ENCODE peak calls at places on chromosomes 6 and 20, in nine cellular contexts. U is tibial artery, S is right lobe of liver, T is AG10803, E is adrenal gland, K is astrocyte, H is SK-N-SH, I is stomach, C is lower lobe of right lung. X is an unnamed sample.

GRCh38 chr6:43644940-43645612 is at the start of gene RSPH9:
- DNase-seq in T (peak), E (peak), H (peak), U (peak), I (peak), C (peak), K (peak), S (peak), X (peak)

GRCh38 chr20:38450412-38450975 is 15.4 kb upstream of the SNHG17 start:
- DNase-seq in T (no peak), C (no peak), S (no peak), K (peak), H (no peak), U (no peak), I (no peak), E (no peak), X (peak)

GRCh38 chr6:26607434-26608230 is 10.9 kb downstream of the ABT1 start:
- DNase-seq in I (peak), T (peak), C (no peak), K (peak), U (no peak), H (peak), S (no peak), E (peak), X (peak)

GRCh38 chr6:31178143-31179041 is 7.9 kb upstream of the POU5F1 start:
- DNase-seq in U (no peak), K (no peak), T (no peak), H (no peak), I (no peak), C (no peak), E (no peak), S (no peak), X (peak)

GRCh38 chr6:35757461-35758123 is 18.8 kb upstream of the CLPSL2 start:
- DNase-seq in T (peak), I (no peak), C (no peak), U (no peak), S (no peak), H (no peak), E (no peak), K (no peak), X (peak)

GRCh38 chr6:111873178-111874029 is at the start of gene FYN:
- DNase-seq in C (peak), U (peak), K (peak), S (peak), T (peak), H (peak), I (peak), E (peak), X (peak)

GRCh38 chr20:38805502-38805957 is at the start of gene PPP1R16B:
- DNase-seq in K (no peak), H (peak), T (no peak), U (no peak), E (no peak), I (peak), S (peak), C (peak), X (no peak)

GRCh38 chr20:36311141-36311853 is 5.2 kb downstream of the DLGAP4 start:
- DNase-seq in T (no peak), C (no peak), H (no peak), E (no peak), U (no peak), I (no peak), S (no peak), K (no peak), X (no peak)

GRCh38 chr20:11807070-11807741 is 110.5 kb upstream of the BTBD3 start:
- DNase-seq in I (no peak), C (no peak), T (peak), E (peak), U (no peak), S (no peak), H (no peak), K (peak), X (peak)

GRCh38 chr20:53081916-53082863 is 110.0 kb downstream of the TSHZ2 start:
- DNase-seq in E (peak), K (peak), I (no peak), T (no peak), C (no peak), U (no peak), S (no peak), H (no peak), X (no peak)

GRCh38 chr20:53162251-53162835 is 190.2 kb downstream of the TSHZ2 start:
- DNase-seq in I (no peak), T (peak), S (no peak), U (no peak), C (no peak), E (peak), K (peak), H (no peak), X (peak)

GRCh38 chr6:109672204-109672603 is 18.8 kb downstream of the AK9 start:
- DNase-seq in S (no peak), E (no peak), I (no peak), H (no peak), T (peak), U (no peak), K (no peak), C (no peak), X (peak)

GRCh38 chr20:44745560-44746366 is at the start of gene KCNK15:
- DNase-seq in I (peak), K (no peak), T (no peak), E (peak), H (peak), U (peak), C (no peak), S (no peak), X (no peak)

GRCh38 chr20:53176133-53176532 is 204.0 kb downstream of the TSHZ2 start:
- DNase-seq in U (no peak), C (no peak), K (no peak), I (no peak), H (no peak), E (no peak), T (no peak), S (no peak), X (no peak)

GRCh38 chr6:151008425-151008824 is 142.9 kb downstream of the MTHFD1L start:
- DNase-seq in H (no peak), E (no peak), C (no peak), S (no peak), I (no peak), U (no peak), T (no peak), K (no peak), X (no peak)

GRCh38 chr6:71855406-71855805 is 30.9 kb upstream of the RIMS1 start:
- DNase-seq in C (no peak), U (no peak), K (no peak), E (no peak), H (no peak), I (no peak), T (peak), S (no peak), X (no peak)

GRCh38 chr6:140782941-140783340 is 1349.8 kb upstream of the GJE1 start:
- DNase-seq in U (no peak), T (peak), K (no peak), C (no peak), E (no peak), H (no peak), I (no peak), S (no peak), X (no peak)

GRCh38 chr6:158152659-158153058 is 15.4 kb downstream of the SERAC1 start:
- DNase-seq in H (no peak), C (no peak), T (no peak), K (no peak), E (no peak), S (no peak), U (no peak), I (no peak), X (no peak)

GRCh38 chr6:41492261-41492891 is 53.8 kb upstream of the FOXP4 start:
- DNase-seq in I (no peak), E (no peak), U (no peak), K (no peak), C (no peak), H (no peak), T (no peak), S (no peak), X (no peak)

GRCh38 chr6:151536280-151536534 is 42.4 kb downstream of the CCDC170 start:
- DNase-seq in S (no peak), K (no peak), I (no peak), U (no peak), C (no peak), H (no peak), T (peak), E (no peak), X (no peak)

GRCh38 chr6:113414511-113414910 is 442.6 kb upstream of the MARCKS start:
- DNase-seq in K (peak), H (peak), E (peak), U (peak), T (peak), S (peak), I (peak), C (no peak), X (peak)

GRCh38 chr6:32107447-32107846 is 1.7 kb downstream of the TNXB start:
- DNase-seq in T (peak), H (no peak), U (peak), S (no peak), E (no peak), I (no peak), C (no peak), K (no peak), X (peak)

GRCh38 chr6:69179681-69180080 is 544.6 kb downstream of the ADGRB3 start:
- DNase-seq in S (no peak), I (no peak), E (no peak), U (no peak), H (no peak), T (no peak), K (no peak), C (no peak), X (no peak)

GRCh38 chr6:137776786-137777185 is 90.3 kb upstream of the TNFAIP3 start:
- DNase-seq in K (no peak), I (no peak), E (no peak), U (no peak), C (no peak), S (no peak), T (no peak), H (no peak), X (peak)

GRCh38 chr6:7730852-7731251 is 5.0 kb downstream of the BMP6 start:
- DNase-seq in K (peak), S (no peak), I (no peak), T (peak), U (no peak), H (no peak), E (no peak), C (no peak), X (peak)

GRCh38 chr6:139728879-139729278 is 354.4 kb upstream of the CITED2 start:
- DNase-seq in H (no peak), T (no peak), S (no peak), E (no peak), I (no peak), C (no peak), K (no peak), U (no peak), X (no peak)

GRCh38 chr6:152161501-152161900 is 354.0 kb downstream of the ESR1 start:
- DNase-seq in U (no peak), I (no peak), E (no peak), K (peak), H (no peak), T (peak), S (no peak), C (no peak), X (peak)

GRCh38 chr6:22888147-22888831 is 318.9 kb downstream of the HDGFL1 start:
- DNase-seq in U (no peak), C (no peak), T (peak), I (no peak), E (no peak), K (peak), H (no peak), S (no peak), X (no peak)

GRCh38 chr6:105430685-105431084 is 27.8 kb upstream of the PREP start:
- DNase-seq in E (no peak), C (no peak), U (no peak), K (no peak), S (no peak), I (no peak), T (peak), H (no peak), X (no peak)

GRCh38 chr20:64037498-64038213 is 1.7 kb downstream of the C20orf204 start:
- DNase-seq in I (no peak), S (no peak), K (no peak), H (no peak), E (no peak), T (no peak), C (no peak), U (no peak), X (no peak)

GRCh38 chr20:21109144-21109543 is 3.0 kb upstream of the LINC00237 start:
- DNase-seq in I (no peak), U (no peak), E (no peak), K (no peak), H (no peak), S (no peak), T (no peak), C (no peak), X (no peak)

GRCh38 chr6:73058736-73059135 is 166.6 kb downstream of the KHDC1L start:
- DNase-seq in T (peak), U (no peak), C (no peak), S (no peak), K (peak), H (no peak), E (no peak), I (no peak), X (peak)

GRCh38 chr20:57947421-57948176 is 237.8 kb upstream of the PMEPA1 start:
- DNase-seq in S (no peak), H (no peak), C (no peak), I (no peak), T (peak), K (peak), E (no peak), U (no peak), X (peak)

GRCh38 chr6:110322151-110323003 is 35.8 kb downstream of the METTL24 start:
- DNase-seq in K (no peak), H (no peak), U (no peak), S (no peak), C (no peak), T (no peak), I (no peak), E (no peak), X (no peak)

DNA sequence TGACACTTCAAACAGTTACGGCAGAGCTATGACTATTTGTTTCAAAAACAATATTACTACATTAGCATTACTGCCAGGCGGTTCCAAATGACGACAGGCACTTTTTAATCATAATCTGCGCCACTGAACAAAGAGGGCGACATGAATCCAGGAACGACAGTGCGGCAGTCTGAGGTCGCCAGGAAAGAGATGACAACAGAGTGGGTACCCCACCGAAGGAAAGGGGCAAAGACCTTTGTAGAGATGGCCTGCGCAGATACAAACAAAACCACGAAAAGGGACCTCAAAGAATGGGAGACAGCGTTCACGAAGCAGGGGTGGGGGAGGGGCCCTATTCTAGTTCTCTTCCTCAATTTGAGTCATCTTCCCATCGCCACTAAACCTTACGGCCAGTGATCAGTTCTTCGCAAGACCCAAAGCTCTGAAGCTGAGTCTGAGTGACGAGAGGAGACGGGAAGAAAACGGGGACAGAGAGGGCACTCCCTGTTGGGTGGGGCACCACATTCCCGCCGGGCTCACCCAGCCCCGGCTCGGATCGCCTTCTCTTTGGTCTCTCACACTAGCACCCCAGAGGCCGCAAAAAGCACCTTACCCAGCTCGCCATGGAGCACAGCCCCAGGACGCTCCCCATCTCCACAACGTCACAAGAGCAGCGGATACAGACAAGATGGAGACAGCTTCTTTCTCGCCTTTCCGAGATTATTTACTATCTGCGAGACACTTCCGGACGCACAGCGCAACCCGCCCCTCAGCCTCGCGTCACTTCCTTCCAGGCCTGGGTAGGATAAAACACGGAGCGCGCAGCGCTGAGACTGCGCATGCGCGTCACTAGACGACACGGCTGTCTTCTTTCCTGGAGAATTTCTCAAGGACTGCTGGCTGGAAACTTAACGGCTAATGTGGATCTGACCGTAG is at the start of gene SERINC1:
- DNase-seq in C (peak), T (peak), H (peak), I (peak), S (peak), U (peak), K (peak), E (peak), X (peak)
- TF ChIP-seq CTCF in C (no peak), T (no peak), H (no peak), I (no peak), S (no peak), U (no peak), K (no peak), E (no peak), X (no peak)

GRCh38 chr20:59705651-59706101 is 101.3 kb downstream of the PHACTR3 start:
- DNase-seq in K (no peak), T (no peak), E (no peak), S (no peak), C (no peak), U (no peak), H (no peak), I (no peak), X (no peak)
- H3K4me3 ChIP-seq in K (no peak), T (no peak), E (no peak), S (no peak), C (no peak), U (no peak), H (no peak), I (no peak), X (no peak)

GRCh38 chr6:1552296-1552761 is 57.4 kb upstream of the FOXC1 start:
- DNase-seq in I (no peak), H (no peak), C (no peak), K (peak), E (no peak), T (peak), S (peak), U (no peak), X (peak)
- TF ChIP-seq CTCF in I (no peak), H (peak), C (peak), K (no peak), E (no peak), T (peak), S (peak), U (peak), X (peak)

GRCh38 chr20:25148181-25148981 is 47.1 kb upstream of the ENTPD6 start:
- DNase-seq in C (peak), H (peak), E (no peak), T (peak), S (no peak), I (peak), K (peak), U (peak), X (peak)
- H3K4me3 ChIP-seq in C (peak), H (no peak), E (peak), T (peak), S (no peak), I (peak), K (peak), U (peak), X (peak)

GRCh38 chr6:144159727-144160126 is 9.4 kb downstream of the STX11 start:
- DNase-seq in K (no peak), H (no peak), U (no peak), T (no peak), E (no peak), I (no peak), C (no peak), S (no peak), X (no peak)
- TF ChIP-seq CTCF in K (no peak), H (no peak), U (no peak), T (no peak), E (no peak), I (no peak), C (no peak), S (no peak), X (no peak)